ENCODE peak calls at places on chromosomes 2 and 18, in four cellular contexts. L is colonic mucosa, S is H9, Y is osteoblast. G is an unnamed sample.

GRCh38 chr2:41853427-41854191 is 194.2 kb upstream of the PKDCC start:
- DNase-seq in L (peak), S (peak), Y (peak), G (peak)

GRCh38 chr18:47175283-47175894 is 775 bp downstream of the IER3IP1 start:
- DNase-seq in L (peak), S (no peak), Y (no peak), G (no peak)

GRCh38 chr2:217914878-217915277 is 87.9 kb downstream of the TNS1 start:
- DNase-seq in L (no peak), S (no peak), Y (no peak), G (no peak)

GRCh38 chr18:75128051-75128605 is 80.8 kb downstream of the PTGR3 start:
- DNase-seq in L (peak), S (no peak), Y (no peak), G (no peak)

GRCh38 chr2:10905872-10906143 is 5.9 kb upstream of the KCNF1 start:
- DNase-seq in L (no peak), S (no peak), Y (no peak), G (no peak)

GRCh38 chr18:55318864-55319516 is 269.0 kb downstream of the TCF4 start:
- DNase-seq in L (no peak), S (no peak), Y (peak), G (peak)

GRCh38 chr18:3454365-3455089 is 4.6 kb downstream of the TGIF1 start:
- DNase-seq in L (peak), S (peak), Y (no peak), G (peak)

GRCh38 chr18:54453996-54454395 is 96.3 kb downstream of the C18orf54 start:
- DNase-seq in L (no peak), S (no peak), Y (no peak), G (no peak)

GRCh38 chr2:12155308-12156061 is 409.1 kb downstream of the LPIN1 start:
- DNase-seq in L (no peak), S (no peak), Y (peak), G (peak)

GRCh38 chr2:81260320-81260719 is 955.8 kb upstream of the LRRTM1 start:
- DNase-seq in L (no peak), S (no peak), Y (no peak), G (no peak)

GRCh38 chr2:64625352-64626145 is 28.2 kb downstream of the SERTAD2 start:
- DNase-seq in L (no peak), S (peak), Y (no peak), G (peak)

GRCh38 chr2:64568836-64569235 is 44.7 kb downstream of the AFTPH start:
- DNase-seq in L (no peak), S (no peak), Y (no peak), G (peak)

GRCh38 chr18:10057401-10057800 is 143.6 kb downstream of the VAPA start:
- DNase-seq in L (no peak), S (no peak), Y (no peak), G (no peak)
- H3K27ac ChIP-seq in L (peak), S (no peak), Y (peak), G (no peak)

GRCh38 chr2:69083126-69083733 is 70.3 kb downstream of the ANTXR1 start:
- DNase-seq in L (no peak), S (no peak), Y (no peak), G (peak)
- H3K27ac ChIP-seq in L (peak), S (no peak), Y (peak), G (no peak)

GRCh38 chr2:126663184-126663963 is 7.4 kb downstream of the GYPC start:
- DNase-seq in L (no peak), S (no peak), Y (no peak), G (no peak)

GRCh38 chr2:126661001-126661400 is 5.0 kb downstream of the GYPC start:
- DNase-seq in L (no peak), S (no peak), Y (no peak), G (no peak)

GRCh38 chr2:126664234-126664633 is 8.3 kb downstream of the GYPC start:
- DNase-seq in L (no peak), S (no peak), Y (no peak), G (no peak)

GRCh38 chr2:126661702-126662465 is 5.9 kb downstream of the GYPC start:
- DNase-seq in L (no peak), S (no peak), Y (no peak), G (no peak)

DNA sequence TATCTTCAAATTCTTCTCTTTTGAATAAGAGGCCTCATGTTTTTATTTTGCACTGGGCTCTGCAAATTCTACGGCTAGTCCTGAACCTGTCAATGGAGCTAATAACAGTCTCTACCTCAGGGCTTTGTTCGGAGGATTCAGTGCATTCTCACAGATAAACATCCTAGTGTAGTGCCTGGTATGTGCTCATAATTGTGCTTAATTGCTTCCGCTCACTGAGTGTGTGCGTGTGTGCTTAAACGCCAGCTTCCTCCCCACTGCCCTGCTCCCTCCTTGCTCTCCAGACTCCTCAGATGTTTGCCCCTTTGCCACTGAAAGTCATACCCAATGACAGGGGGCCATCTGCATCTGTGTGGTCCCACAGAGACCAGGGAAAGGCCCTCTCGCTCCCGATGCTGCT is 6.7 kb downstream of the GYPC start:
- DNase-seq in L (no peak), S (no peak), Y (no peak), G (no peak)
- H3K27ac ChIP-seq in L (no peak), S (no peak), Y (no peak), G (no peak)

DNA sequence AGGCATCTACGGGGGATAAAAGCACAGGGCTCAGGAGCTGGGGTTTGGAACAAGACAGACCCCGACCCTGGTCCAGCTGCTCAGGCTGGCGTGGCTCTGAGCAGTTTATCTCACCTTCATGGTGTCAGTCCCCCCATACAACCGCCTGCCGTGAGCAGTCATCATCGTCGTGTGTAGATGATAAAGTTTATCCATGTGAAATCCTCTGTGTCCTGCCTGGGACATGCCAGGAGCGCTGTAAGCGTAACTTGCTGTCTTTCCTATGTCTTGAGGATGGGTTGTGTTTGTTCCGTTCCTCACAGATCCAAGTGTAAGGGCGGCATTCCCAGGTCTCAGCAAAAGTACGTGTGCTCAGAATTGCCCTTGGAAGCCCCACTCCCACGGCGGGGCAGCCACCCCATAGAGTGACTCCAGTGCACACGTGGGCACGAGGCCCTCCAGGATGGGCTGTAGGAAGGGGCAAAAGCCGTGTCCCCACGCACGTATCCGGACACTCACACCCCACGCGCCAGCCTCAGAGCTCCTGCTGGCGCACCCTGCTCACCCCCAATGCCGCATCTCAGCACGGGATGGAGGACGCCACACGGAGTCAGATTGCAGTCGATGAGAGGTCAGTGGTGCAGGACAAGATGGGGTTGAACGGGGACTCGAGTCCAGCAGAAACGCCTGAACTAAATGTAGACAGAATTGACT is 50.9 kb downstream of the ADI1 start:
- DNase-seq in L (no peak), S (no peak), Y (peak), G (no peak)
- H3K27ac ChIP-seq in L (no peak), S (no peak), Y (no peak), G (no peak)

GRCh38 chr2:201758229-201758628 is 22.5 kb downstream of the ALS2 start:
- DNase-seq in L (no peak), S (no peak), Y (no peak), G (no peak)

GRCh38 chr2:201758873-201759272 is 21.9 kb downstream of the ALS2 start:
- DNase-seq in L (no peak), S (no peak), Y (no peak), G (no peak)

GRCh38 chr2:201761101-201761500 is 19.6 kb downstream of the ALS2 start:
- DNase-seq in L (no peak), S (no peak), Y (no peak), G (no peak)

GRCh38 chr2:201754683-201755415 is 25.9 kb downstream of the ALS2 start:
- DNase-seq in L (no peak), S (no peak), Y (no peak), G (no peak)

GRCh38 chr2:201759567-201759966 is 21.2 kb downstream of the ALS2 start:
- DNase-seq in L (no peak), S (no peak), Y (no peak), G (no peak)
- H3K27ac ChIP-seq in L (no peak), S (no peak), Y (no peak), G (no peak)

DNA sequence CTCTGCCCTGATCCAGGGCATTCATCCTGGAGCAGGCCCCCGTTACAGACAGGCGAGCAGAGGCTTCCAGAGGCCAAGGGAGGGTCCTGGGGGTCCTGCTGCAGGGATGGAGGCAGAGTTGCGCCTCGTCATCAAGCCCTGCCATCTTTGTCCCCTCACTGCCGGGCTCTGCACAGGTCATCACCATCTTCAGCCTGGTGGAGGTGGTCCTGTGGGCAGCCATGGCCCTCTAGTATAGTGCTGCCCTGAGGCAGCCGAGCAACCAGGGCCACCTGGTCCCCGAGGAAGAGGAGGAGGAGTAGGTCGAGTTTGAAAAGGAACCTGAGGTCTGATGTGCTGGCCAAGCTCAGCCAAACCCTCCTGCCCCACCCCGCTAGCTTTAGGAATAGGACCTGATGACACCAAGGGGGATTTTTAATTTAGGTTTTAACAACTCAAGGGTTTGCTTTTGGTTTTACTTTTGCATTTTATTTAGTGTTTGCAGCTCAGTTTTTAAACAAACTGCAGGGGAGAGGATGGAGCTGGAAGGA is 8.8 kb upstream of the ALPI start:
- DNase-seq in L (no peak), S (no peak), Y (peak), G (no peak)
- H3K27ac ChIP-seq in L (no peak), S (no peak), Y (no peak), G (no peak)

G was measured in mesendoderm.